ENCODE peak calls at places on chromosomes 3 and 15, in four cellular contexts. B is AG10803, K is GM12892, A is DMS53. S is an unnamed sample.

GRCh38 chr3:138781012-138781470 is 53.7 kb downstream of the PIK3CB start:
- DNase-seq in B (no peak), K (no peak), A (no peak), S (no peak)

GRCh38 chr3:43286886-43287301 is 554 bp downstream of the SNRK start:
- DNase-seq in K (peak; percentile 39), B (peak; percentile 12), A (peak; percentile 58), S (peak; percentile 78)

GRCh38 chr15:88241060-88241459 is 15.5 kb downstream of the NTRK3 start:
- DNase-seq in A (no peak), B (no peak), K (no peak), S (no peak)

GRCh38 chr3:55157736-55158135 is 229.9 kb upstream of the LRTM1 start:
- DNase-seq in A (no peak), K (no peak), B (peak; percentile 59), S (peak; percentile 57)

GRCh38 chr3:151548206-151548605 is 87.3 kb upstream of the IGSF10 start:
- DNase-seq in K (no peak), A (no peak), B (no peak), S (no peak)

GRCh38 chr15:45573961-45574629 is 13.1 kb upstream of the BLOC1S6 start:
- DNase-seq in K (no peak), B (peak; percentile 5), A (peak; percentile 6), S (peak; percentile 29)

GRCh38 chr3:42843730-42844713 is 31.7 kb downstream of the CYP8B1 start:
- DNase-seq in A (no peak), K (no peak), B (no peak), S (no peak)

GRCh38 chr3:165185707-165186327 is 10.4 kb downstream of the SLITRK3 start:
- DNase-seq in A (peak; percentile 80), B (peak; percentile 56), K (no peak), S (peak; percentile 70)

GRCh38 chr3:120170223-120170622 is 76.0 kb upstream of the GSK3B start:
- DNase-seq in K (no peak), B (peak; percentile 84), A (peak; percentile 85), S (peak; percentile 95)

GRCh38 chr3:65729973-65730372 is 308.7 kb downstream of the MAGI1 start:
- DNase-seq in A (no peak), K (no peak), B (no peak), S (peak; percentile 58)

GRCh38 chr3:66408458-66408857 is 92.4 kb downstream of the LRIG1 start:
- DNase-seq in A (no peak), B (no peak), K (no peak), S (no peak)

GRCh38 chr15:84817461-84818081 is 415 bp downstream of the ALPK3 start:
- DNase-seq in K (no peak), A (peak; percentile 73), B (no peak), S (no peak)

GRCh38 chr3:112111785-112112402 is 21.2 kb downstream of the GCSAM start:
- DNase-seq in A (peak; percentile 77), B (peak; percentile 68), K (no peak), S (peak; percentile 78)

GRCh38 chr3:14216257-14217048 is 37.8 kb downstream of the LSM3 start:
- DNase-seq in A (peak; percentile 1), B (no peak), K (no peak), S (no peak)

GRCh38 chr3:123584988-123585937 is at the start of gene HACD2:
- DNase-seq in A (peak; percentile 97), B (peak; percentile 96), K (peak; percentile 75), S (peak; percentile 99)

GRCh38 chr3:122730240-122730639 is 49.6 kb downstream of the PARP14 start:
- DNase-seq in B (no peak), K (no peak), A (no peak), S (no peak)

GRCh38 chr15:93974804-93975481 is 256.4 kb upstream of the MCTP2 start:
- DNase-seq in B (peak; percentile 35), K (no peak), A (peak; percentile 72), S (peak; percentile 71)

GRCh38 chr3:146308222-146308621 is 57.3 kb upstream of the PLSCR4 start:
- DNase-seq in K (no peak), A (no peak), B (peak; percentile 85), S (peak; percentile 92)

GRCh38 chr3:195715583-195716266 is 5.1 kb upstream of the MUC20 start:
- DNase-seq in B (no peak), A (no peak), K (no peak), S (peak; percentile 9)

GRCh38 chr3:171821061-171821460 is 10.8 kb upstream of the PLD1 start:
- DNase-seq in K (no peak), B (no peak), A (no peak), S (no peak)

GRCh38 chr3:191139771-191140170 is 59.3 kb upstream of the OSTN start:
- DNase-seq in K (no peak), B (peak; percentile 68), A (no peak), S (peak; percentile 44)

S was measured in GM23248.